ENCODE peak calls at places on chromosome 3, in six cellular contexts. N, O, M, W, S and E are unnamed samples.

GRCh38 chr3:133444071-133444774 is 44.4 kb downstream of the BFSP2 start:
- DNase-seq in N (no peak), O (no peak), M (peak), W (peak), S (peak), E (no peak)

GRCh38 chr3:135917076-135917475 is 48.5 kb upstream of the PPP2R3A start:
- DNase-seq in N (no peak), O (no peak), M (no peak), W (no peak), S (no peak), E (no peak)

GRCh38 chr3:101571028-101571895 is 2.7 kb upstream of the PCNP start:
- DNase-seq in N (no peak), O (no peak), M (peak), W (no peak), S (no peak), E (no peak)

GRCh38 chr3:95758707-95759106 is 1055.7 kb upstream of the EPHA6 start:
- DNase-seq in N (no peak), O (no peak), M (no peak), W (no peak), S (no peak), E (no peak)

GRCh38 chr3:196774191-196774820 is 34.6 kb downstream of the PAK2 start:
- DNase-seq in N (no peak), O (no peak), M (no peak), W (peak), S (no peak), E (peak)

GRCh38 chr3:167032267-167032876 is 347.7 kb downstream of the ZBBX start:
- DNase-seq in N (no peak), O (no peak), M (peak), W (peak), S (peak), E (peak)

GRCh38 chr3:138165061-138165460 is 9.7 kb downstream of the DBR1 start:
- DNase-seq in N (no peak), O (no peak), M (no peak), W (no peak), S (no peak), E (no peak)

GRCh38 chr3:66472313-66473134 is 28.3 kb downstream of the LRIG1 start:
- DNase-seq in N (no peak), O (no peak), M (peak), W (peak), S (peak), E (peak)

GRCh38 chr3:98398513-98398912 is 8.0 kb downstream of the OR5K3 start:
- DNase-seq in N (no peak), O (no peak), M (no peak), W (no peak), S (no peak), E (no peak)

GRCh38 chr3:49839193-49839809 is 17.1 kb downstream of the TRAIP start:
- DNase-seq in N (peak), O (peak), M (peak), W (peak), S (peak), E (peak)

GRCh38 chr3:66593978-66594377 is 93.2 kb upstream of the LRIG1 start:
- DNase-seq in N (no peak), O (no peak), M (peak), W (peak), S (peak), E (peak)

GRCh38 chr3:30286007-30286669 is 320.3 kb upstream of the TGFBR2 start:
- DNase-seq in N (peak), O (peak), M (peak), W (peak), S (peak), E (peak)

GRCh38 chr3:112605285-112605684 is 35.7 kb downstream of the CCDC80 start:
- DNase-seq in N (no peak), O (no peak), M (peak), W (peak), S (peak), E (peak)

GRCh38 chr3:52724511-52724910 is 18.6 kb downstream of the SPCS1 start:
- DNase-seq in N (no peak), O (no peak), M (no peak), W (no peak), S (no peak), E (no peak)

GRCh38 chr3:149646181-149646766 is 11.6 kb downstream of the WWTR1 start:
- DNase-seq in N (no peak), O (no peak), M (peak), W (no peak), S (no peak), E (peak)

GRCh38 chr3:12239301-12239700 is 49.6 kb upstream of the PPARG start:
- DNase-seq in N (peak), O (no peak), M (no peak), W (no peak), S (peak), E (no peak)

GRCh38 chr3:126468028-126468891 is 7.4 kb downstream of the ZXDC start:
- DNase-seq in N (peak), O (no peak), M (no peak), W (peak), S (peak), E (no peak)

GRCh38 chr3:197154-197855 is 742 bp downstream of the CHL1 start:
- DNase-seq in N (peak), O (no peak), M (no peak), W (no peak), S (no peak), E (no peak)

GRCh38 chr3:161349529-161350278 is 21.6 kb downstream of the SPTSSB start:
- DNase-seq in N (no peak), O (no peak), M (peak), W (peak), S (peak), E (peak)

GRCh38 chr3:120560304-120561250 is 35.6 kb upstream of the NDUFB4 start:
- DNase-seq in N (no peak), O (no peak), M (peak), W (no peak), S (no peak), E (no peak)

GRCh38 chr3:65303431-65303830 is 615.6 kb upstream of the ADAMTS9 start:
- DNase-seq in N (no peak), O (no peak), M (no peak), W (no peak), S (no peak), E (no peak)

GRCh38 chr3:7779331-7779730 is 722.3 kb upstream of the LMCD1 start:
- DNase-seq in N (no peak), O (no peak), M (no peak), W (peak), S (peak), E (no peak)

GRCh38 chr3:13520326-13520880 is 28.5 kb upstream of the FBLN2 start:
- DNase-seq in N (no peak), O (no peak), M (no peak), W (no peak), S (no peak), E (no peak)

GRCh38 chr3:127748754-127749327 is 73.5 kb downstream of the MGLL start:
- DNase-seq in N (no peak), O (no peak), M (no peak), W (no peak), S (peak), E (no peak)

GRCh38 chr3:14773691-14774128 is 45.1 kb upstream of the FGD5 start:
- DNase-seq in N (no peak), O (no peak), M (no peak), W (no peak), S (no peak), E (no peak)

GRCh38 chr3:28467414-28467813 is 118.8 kb upstream of the AZI2 start:
- DNase-seq in N (no peak), O (no peak), M (peak), W (no peak), S (no peak), E (no peak)

GRCh38 chr3:143753456-143753855 is 94.8 kb downstream of the SLC9A9 start:
- DNase-seq in N (no peak), O (no peak), M (no peak), W (no peak), S (no peak), E (no peak)

GRCh38 chr3:7238565-7239295 is 377.8 kb downstream of the GRM7 start:
- DNase-seq in N (no peak), O (no peak), M (no peak), W (no peak), S (no peak), E (no peak)

GRCh38 chr3:17798000-17798399 is 55.6 kb upstream of the TBC1D5 start:
- DNase-seq in N (no peak), O (no peak), M (no peak), W (no peak), S (no peak), E (no peak)
- TF ChIP-seq CTCF in N (no peak), O (no peak), M (peak), W (no peak), S (no peak), E (peak)

DNA sequence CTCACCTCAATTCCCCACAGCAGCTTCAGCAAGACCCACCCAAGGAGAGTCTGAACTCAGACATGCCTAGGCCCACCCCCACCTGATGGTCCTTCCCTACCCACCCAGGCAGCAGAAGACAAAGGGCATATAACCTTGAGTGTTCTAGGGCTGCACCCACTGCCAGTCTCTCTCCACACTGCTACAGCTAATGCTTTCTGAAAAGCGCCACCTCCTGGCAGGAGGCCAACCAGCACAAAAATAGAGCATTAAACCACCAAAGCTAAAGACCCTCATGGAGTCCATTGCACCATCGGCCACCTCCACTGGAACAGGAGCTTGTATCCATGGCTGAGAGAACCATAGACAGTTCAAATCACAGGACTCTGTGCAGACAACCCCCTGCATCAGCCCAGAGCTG is 11.3 kb upstream of the RPL39L start:
- DNase-seq in N (no peak), O (no peak), M (peak), W (no peak), S (no peak), E (no peak)
- TF ChIP-seq CTCF in N (no peak), O (no peak), M (peak), W (peak), S (no peak), E (no peak)

GRCh38 chr3:184584001-184584891 is 22.7 kb downstream of the EPHB3 start:
- DNase-seq in N (peak), O (peak), M (no peak), W (no peak), S (no peak), E (no peak)
- TF ChIP-seq CTCF in N (peak), O (peak), M (peak), W (peak), S (no peak), E (no peak)

GRCh38 chr3:80767599-80767998 is 993.8 kb downstream of the GBE1 start:
- DNase-seq in N (no peak), O (no peak), M (peak), W (peak), S (peak), E (no peak)
- TF ChIP-seq CTCF in N (no peak), O (no peak), M (peak), W (peak), S (no peak), E (no peak)

DNA sequence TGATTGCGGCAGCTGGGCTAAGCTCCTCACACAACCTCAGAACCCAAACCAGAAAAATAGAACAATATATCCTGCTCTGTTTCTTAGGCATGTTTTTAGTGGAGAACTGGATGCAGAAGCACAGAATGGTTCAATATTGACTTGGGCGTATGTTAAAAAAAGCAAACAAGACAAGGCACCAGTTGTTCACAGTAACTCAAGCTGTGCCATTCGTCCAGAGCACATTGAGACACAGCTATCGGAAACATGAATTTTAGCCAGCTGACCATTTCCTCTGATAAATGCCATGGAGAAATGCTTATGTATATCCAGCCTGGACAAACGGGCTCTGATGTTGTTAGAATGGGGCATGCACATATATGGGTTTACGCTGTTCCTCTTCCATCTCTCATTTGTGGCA is 129.2 kb upstream of the PDZRN3 start:
- DNase-seq in N (no peak), O (no peak), M (no peak), W (no peak), S (no peak), E (no peak)
- TF ChIP-seq CTCF in N (no peak), O (no peak), M (no peak), W (no peak), S (no peak), E (no peak)

GRCh38 chr3:71172176-71172575 is 411.4 kb downstream of the FOXP1 start:
- DNase-seq in N (no peak), O (no peak), M (no peak), W (no peak), S (peak), E (no peak)
- TF ChIP-seq CTCF in N (no peak), O (no peak), M (no peak), W (no peak), S (no peak), E (no peak)

DNA sequence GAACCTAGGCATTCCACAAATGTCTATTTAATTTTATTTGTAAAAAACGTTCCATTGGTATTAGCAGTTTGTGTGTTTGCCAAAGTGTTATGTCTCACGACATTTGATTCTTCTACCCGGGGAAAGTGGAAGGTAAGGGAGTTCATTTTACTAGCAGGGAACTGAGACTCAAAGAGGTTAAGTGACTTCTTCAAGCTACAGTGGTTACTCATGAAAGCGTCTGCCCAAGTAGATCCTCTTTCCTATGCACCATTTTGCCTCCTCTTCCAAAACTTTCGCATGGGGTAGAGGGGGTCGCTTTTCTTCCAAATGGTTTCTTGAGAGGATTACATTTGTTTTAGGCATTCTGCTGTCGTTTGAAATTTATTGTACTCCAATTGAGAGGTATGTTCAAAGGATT is 9.0 kb downstream of the KAT2B start:
- DNase-seq in N (no peak), O (no peak), M (no peak), W (no peak), S (no peak), E (no peak)
- TF ChIP-seq CTCF in N (no peak), O (no peak), M (no peak), W (no peak), S (no peak), E (no peak)

GRCh38 chr3:87082806-87083440 is 92.0 kb upstream of the VGLL3 start:
- DNase-seq in N (no peak), O (no peak), M (peak), W (peak), S (peak), E (peak)
- TF ChIP-seq CTCF in N (peak), O (peak), M (peak), W (peak), S (peak), E (peak)